ENCODE peak calls at places on chromosomes 12 and 14, in eight cellular contexts. T is RWPE1; M is Calu3; A is prostate gland; G is progenitor cell of endocrine pancreas; H is fibroblast of pulmonary artery; C is adrenal gland; W is CD8-positive, alpha-beta T cell. X is an unnamed sample.
A peak's percentile ranks its signal among the peaks of the same experiment; 100 is the strongest.

GRCh38 chr12:43776498-43776897 is 17.7 kb downstream of the IRAK4 start:
- DNase-seq in T (peak; percentile 24), M (no peak), A (peak; percentile 7), G (no peak), H (peak; percentile 36), C (no peak), W (no peak), X (no peak)

GRCh38 chr14:73452341-73453191 is 5.8 kb downstream of the NUMB start:
- DNase-seq in T (peak; percentile 26), M (no peak), A (no peak), G (no peak), H (peak; percentile 97), C (no peak), W (no peak), X (no peak)

GRCh38 chr14:34050606-34051005 is 99.7 kb upstream of the EGLN3 start:
- DNase-seq in T (no peak), M (no peak), A (no peak), G (no peak), H (no peak), C (no peak), W (no peak), X (no peak)

GRCh38 chr12:76268267-76268666 is 79.9 kb downstream of the BBS10 start:
- DNase-seq in T (no peak), M (no peak), A (no peak), G (no peak), H (no peak), C (no peak), W (no peak), X (no peak)

GRCh38 chr12:112939761-112940357 is 1.6 kb downstream of the OAS3 start:
- DNase-seq in T (no peak), M (no peak), A (no peak), G (no peak), H (no peak), C (no peak), W (no peak), X (no peak)

GRCh38 chr12:131454418-131455217 is 256.3 kb upstream of the SFSWAP start:
- DNase-seq in T (peak; percentile 54), M (peak; percentile 84), A (no peak), G (peak; percentile 68), H (peak; percentile 0), C (peak; percentile 63), W (no peak), X (no peak)

GRCh38 chr12:122308811-122309210 is 42.5 kb upstream of the VPS33A start:
- DNase-seq in T (no peak), M (no peak), A (no peak), G (no peak), H (no peak), C (no peak), W (no peak), X (no peak)

GRCh38 chr14:103014466-103015319 is 42.7 kb downstream of the CDC42BPB start:
- DNase-seq in T (peak; percentile 20), M (no peak), A (no peak), G (no peak), H (peak; percentile 38), C (no peak), W (no peak), X (no peak)

GRCh38 chr14:95200404-95200803 is 43.1 kb upstream of the DICER1 start:
- DNase-seq in T (no peak), M (no peak), A (no peak), G (no peak), H (no peak), C (no peak), W (no peak), X (peak; percentile 69)

GRCh38 chr12:123765504-123766035 is 3.5 kb downstream of the DNAH10 start:
- DNase-seq in T (no peak), M (no peak), A (no peak), G (no peak), H (no peak), C (no peak), W (no peak), X (no peak)

GRCh38 chr12:123764109-123764508 is 2.0 kb downstream of the DNAH10 start:
- DNase-seq in T (no peak), M (no peak), A (no peak), G (no peak), H (no peak), C (no peak), W (no peak), X (no peak)

GRCh38 chr12:123762715-123763052 is 583 bp downstream of the DNAH10 start:
- DNase-seq in T (no peak), M (no peak), A (no peak), G (no peak), H (no peak), C (no peak), W (no peak), X (no peak)

GRCh38 chr12:123763093-123763492 is 992 bp downstream of the DNAH10 start:
- DNase-seq in T (no peak), M (no peak), A (no peak), G (no peak), H (no peak), C (no peak), W (no peak), X (no peak)

DNA sequence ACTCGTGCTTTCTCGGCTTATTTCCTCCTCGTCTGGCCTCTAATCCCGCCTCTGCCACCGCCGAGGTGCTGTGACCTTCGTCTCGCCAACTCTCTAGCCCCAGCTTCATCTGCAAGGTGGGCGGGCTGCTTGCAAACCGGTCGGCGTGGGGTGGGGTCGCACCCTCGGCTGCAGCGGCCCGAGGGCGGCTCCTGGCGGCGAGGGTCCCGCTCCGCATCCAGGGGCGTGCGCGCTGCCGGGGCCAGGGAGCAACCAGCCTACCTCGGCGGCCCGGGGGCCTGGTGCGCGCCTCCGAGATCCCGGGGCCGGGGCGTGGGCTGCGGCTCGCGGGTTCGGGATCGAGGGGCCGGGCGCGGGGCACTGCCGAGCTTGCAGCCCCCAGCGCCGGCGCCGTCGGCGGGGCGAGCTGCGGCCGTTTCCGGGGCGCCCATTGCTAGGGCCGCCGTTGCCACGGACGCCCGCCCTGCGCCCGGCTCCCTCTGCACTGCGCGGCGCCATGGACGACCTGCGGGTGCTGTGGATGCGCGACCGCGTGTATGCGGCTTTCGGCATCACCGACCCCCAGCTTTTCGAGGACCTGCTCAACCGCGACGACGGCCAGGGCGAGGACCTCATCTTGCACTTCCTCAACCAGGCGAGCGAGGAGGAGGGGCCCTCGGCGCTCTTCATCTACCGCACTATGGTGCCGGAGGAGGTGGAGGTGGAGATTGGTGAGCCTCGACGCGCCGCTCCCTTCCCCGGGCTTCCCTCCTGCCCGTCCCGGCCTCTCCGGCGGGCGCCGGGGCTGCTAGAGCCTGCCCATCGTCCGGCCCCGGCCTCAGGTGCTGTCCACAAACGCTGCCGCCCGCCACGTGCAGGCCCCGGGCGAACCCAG is at the start of gene DNAH10:
- DNase-seq in T (peak; percentile 19), M (peak; percentile 74), A (no peak), G (peak; percentile 76), H (no peak), C (no peak), W (peak; percentile 8), X (no peak)
- TF ChIP-seq CTCF in T (peak; percentile 36), M (peak; percentile 43), A (no peak), G (peak; percentile 73), H (peak; percentile 0), C (no peak), W (no peak), X (peak; percentile 29)

DNA sequence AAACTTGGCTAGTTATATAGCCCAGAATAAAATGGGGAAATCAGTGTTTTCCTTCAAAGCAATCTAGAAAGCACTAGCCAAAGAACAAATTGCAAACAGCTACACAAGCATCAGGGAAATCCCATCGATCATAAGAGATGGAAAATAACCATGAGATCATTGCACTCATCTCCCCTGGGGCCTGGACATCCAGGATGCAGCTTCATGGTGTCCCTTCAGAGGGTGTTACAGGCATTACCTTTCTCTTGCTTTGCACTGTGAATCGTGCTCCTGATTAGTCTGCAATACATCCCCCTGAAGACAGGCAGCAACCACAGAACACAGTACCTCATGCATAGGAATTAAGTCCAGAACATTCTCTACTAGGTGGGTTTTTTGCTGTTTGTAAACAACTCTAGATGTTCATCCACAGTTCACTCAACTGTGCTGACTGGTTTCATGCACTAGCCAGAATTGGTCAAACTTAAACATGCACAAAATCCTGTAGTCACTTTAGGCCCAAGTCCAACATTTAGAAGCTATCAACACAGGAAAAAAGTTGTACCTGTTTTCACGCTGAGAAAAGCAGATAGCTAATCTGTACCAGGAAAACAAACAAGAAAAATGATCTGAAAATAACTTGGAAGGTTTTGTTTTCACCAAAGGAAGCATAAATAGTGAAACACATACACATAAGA is 120.1 kb downstream of the ZFP36L1 start:
- DNase-seq in T (no peak), M (no peak), A (no peak), G (no peak), H (no peak), C (no peak), W (no peak), X (no peak)
- TF ChIP-seq CTCF in T (no peak), M (no peak), A (no peak), G (no peak), H (no peak), C (no peak), W (no peak), X (no peak)

DNA sequence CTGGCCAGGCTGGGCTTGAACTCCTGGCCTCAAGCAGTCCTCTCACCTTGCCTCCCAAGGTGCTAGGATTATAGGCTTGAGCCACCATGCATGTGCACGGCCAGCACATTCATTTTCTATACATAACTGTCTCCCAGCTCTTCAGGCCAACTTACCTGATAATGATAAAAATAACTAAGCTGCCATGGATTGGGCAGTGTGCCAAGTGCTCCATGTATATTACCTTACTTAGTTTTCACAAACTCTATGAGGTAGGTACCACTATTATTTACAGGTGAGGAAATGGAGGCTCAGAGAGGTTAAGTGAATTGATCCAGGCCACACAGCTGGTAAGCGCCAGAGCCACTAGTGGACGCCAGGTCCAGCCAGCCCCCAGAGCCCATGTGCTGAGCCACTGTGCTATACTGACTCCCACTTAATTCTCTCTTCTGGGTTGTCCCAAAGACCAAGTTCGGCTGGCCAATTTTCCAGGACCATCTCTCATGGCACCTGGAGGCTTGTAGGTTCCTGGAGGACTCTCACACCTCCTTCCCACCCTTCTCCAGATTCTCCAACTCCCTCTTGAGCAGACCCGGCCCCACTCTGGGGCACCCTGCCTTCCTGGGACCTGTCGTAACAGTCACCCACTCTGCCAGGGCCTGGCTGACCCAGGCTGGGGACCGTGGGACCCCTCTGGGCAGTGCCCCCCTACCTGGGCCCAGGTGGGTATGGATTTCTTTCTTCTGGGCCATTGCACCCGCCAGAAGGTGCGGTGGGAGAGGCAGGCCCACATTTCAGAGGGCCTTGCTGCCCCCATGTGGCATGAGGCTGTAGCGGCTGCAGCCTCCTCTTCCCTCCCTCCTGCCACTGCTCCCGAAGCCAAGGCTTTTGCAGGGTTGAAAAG is 30.2 kb upstream of the CIPC start:
- DNase-seq in T (peak; percentile 80), M (peak; percentile 84), A (peak; percentile 61), G (peak; percentile 59), H (peak; percentile 74), C (peak; percentile 82), W (peak; percentile 18), X (peak; percentile 79)
- TF ChIP-seq CTCF in T (peak; percentile 91), M (peak; percentile 88), A (peak; percentile 51), G (peak; percentile 94), H (peak; percentile 94), C (peak; percentile 66), W (peak; percentile 65), X (peak; percentile 89)

DNA sequence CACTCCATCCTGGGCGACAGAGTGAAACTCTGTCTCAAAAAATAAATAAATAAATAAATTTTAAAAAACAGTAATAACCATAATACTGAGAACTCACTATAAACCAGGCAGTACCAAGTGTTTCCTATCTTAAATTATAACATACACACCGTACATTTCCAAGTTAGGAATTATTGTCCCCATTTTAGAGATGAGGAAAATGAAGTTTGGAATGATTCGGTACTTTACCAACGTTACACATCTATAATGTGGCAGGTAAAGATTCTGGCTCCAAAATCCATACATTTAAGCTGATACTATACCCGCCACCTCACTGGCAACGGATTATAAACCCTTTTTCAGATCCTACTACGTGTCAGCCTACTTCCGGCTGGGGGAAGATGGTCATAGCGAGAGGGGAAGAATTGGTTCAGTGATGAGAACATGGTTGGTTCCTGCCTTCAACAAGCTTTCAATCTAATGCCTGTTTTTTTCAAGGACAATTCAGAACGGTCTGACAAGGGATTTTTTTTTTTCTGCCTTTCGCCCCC is 105.9 kb upstream of the ATF7IP start:
- DNase-seq in T (no peak), M (no peak), A (no peak), G (no peak), H (no peak), C (no peak), W (no peak), X (no peak)
- TF ChIP-seq CTCF in T (no peak), M (no peak), A (no peak), G (no peak), H (no peak), C (no peak), W (no peak), X (no peak)

X was measured in D721Med.